ENCODE peak calls at places on chromosomes 11 and 22, in ten cellular contexts. C is mucosa of descending colon; H is NCI-H1105 treated with DMSO at 0.1 percent for 48 hours; X is CD4-positive, alpha-beta T cell; P is T-helper 9 cell; R is stimulated activated CD4-positive, alpha-beta T cell treated with anti-CD3 and anti-CD28 coated beads, Interleukin-2, amount 100 ng/mL, for 4 hours; A is GM10248; J is left cardiac atrium; V is fibroblast of pulmonary artery; O is astrocyte of the spinal cord. S is an unnamed sample.

GRCh38 chr11:114121744-114122504 is 62.4 kb downstream of the ZBTB16 start:
- DNase-seq in R (no peak), P (no peak), C (no peak), O (no peak), H (no peak), J (no peak), V (no peak), A (no peak), X (no peak), S (no peak)

GRCh38 chr22:19885841-19886592 is 31.3 kb upstream of the GNB1L start:
- DNase-seq in A (no peak), R (no peak), C (peak), X (no peak), J (no peak), O (no peak), V (no peak), H (no peak), P (no peak), S (no peak)

GRCh38 chr22:17724241-17724640 is 50.0 kb downstream of the BID start:
- DNase-seq in J (no peak), H (no peak), V (no peak), P (no peak), X (no peak), R (no peak), C (no peak), O (peak), A (no peak), S (no peak)

GRCh38 chr11:109680127-109680526 is 258.1 kb downstream of the C11orf87 start:
- DNase-seq in J (no peak), H (no peak), O (peak), A (no peak), C (no peak), R (no peak), P (no peak), X (no peak), V (peak), S (no peak)

GRCh38 chr11:104200688-104201087 is 36.7 kb upstream of the PDGFD start:
- DNase-seq in J (no peak), O (no peak), V (no peak), H (no peak), R (no peak), A (no peak), C (no peak), X (no peak), P (no peak), S (no peak)

GRCh38 chr11:111733009-111733408 is 33.2 kb downstream of the PPP2R1B start:
- DNase-seq in V (peak), H (no peak), O (peak), P (no peak), C (peak), X (no peak), A (no peak), R (no peak), J (peak), S (no peak)

GRCh38 chr11:19225123-19225522 is 15.6 kb downstream of the E2F8 start:
- DNase-seq in C (no peak), P (no peak), X (no peak), J (no peak), A (no peak), V (no peak), O (no peak), R (no peak), H (no peak), S (no peak)

GRCh38 chr22:38942702-38943101 is 14.7 kb upstream of the APOBEC3A start:
- DNase-seq in P (no peak), V (no peak), C (no peak), X (no peak), A (no peak), R (no peak), J (no peak), O (no peak), H (no peak), S (no peak)

GRCh38 chr11:2085251-2086066 is 53.7 kb downstream of the IGF2 start:
- DNase-seq in C (peak), V (no peak), J (peak), P (no peak), H (no peak), X (no peak), O (no peak), R (no peak), A (no peak), S (no peak)

GRCh38 chr11:132409591-132410375 is 1039.4 kb downstream of the NTM start:
- DNase-seq in X (no peak), H (no peak), O (no peak), A (no peak), R (no peak), P (no peak), C (no peak), J (no peak), V (no peak), S (no peak)

GRCh38 chr11:9858218-9858617 is 194.3 kb downstream of the SWAP70 start:
- DNase-seq in X (no peak), R (no peak), H (no peak), A (no peak), O (no peak), P (no peak), J (no peak), C (no peak), V (no peak), S (no peak)

GRCh38 chr11:70547821-70548670 is 149.7 kb downstream of the CTTN start:
- DNase-seq in H (peak), V (no peak), O (no peak), C (peak), R (no peak), J (peak), P (no peak), X (no peak), A (no peak), S (peak)

GRCh38 chr11:14414470-14415461 is 55.8 kb upstream of the RRAS2 start:
- DNase-seq in X (peak), A (peak), R (peak), C (no peak), J (no peak), P (peak), H (no peak), O (no peak), V (no peak), S (no peak)

GRCh38 chr22:45192701-45193187 is 29.0 kb downstream of the NUP50 start:
- DNase-seq in R (no peak), O (no peak), V (no peak), X (no peak), A (peak), P (no peak), C (no peak), J (no peak), H (no peak), S (no peak)

GRCh38 chr11:13338437-13339069 is 61.0 kb downstream of the BMAL1 start:
- DNase-seq in P (no peak), V (peak), C (no peak), A (no peak), O (no peak), H (no peak), J (no peak), R (no peak), X (no peak), S (no peak)

GRCh38 chr11:47998733-47999359 is 18.5 kb downstream of the PTPRJ start:
- DNase-seq in V (no peak), X (no peak), C (no peak), O (no peak), P (no peak), J (no peak), R (no peak), A (no peak), H (no peak), S (peak)

GRCh38 chr22:35484651-35485372 is 55.8 kb upstream of the RASD2 start:
- DNase-seq in J (no peak), C (no peak), P (no peak), X (no peak), O (peak), R (no peak), H (no peak), A (no peak), V (peak), S (no peak)

GRCh38 chr11:108494182-108494581 is 4.0 kb downstream of the POGLUT3 start:
- DNase-seq in J (no peak), X (no peak), R (no peak), P (no peak), C (no peak), V (no peak), H (peak), O (no peak), A (no peak), S (no peak)

GRCh38 chr11:21604564-21604963 is 588.3 kb upstream of the ANO5 start:
- DNase-seq in V (no peak), A (no peak), H (no peak), P (no peak), X (no peak), R (no peak), C (no peak), J (no peak), O (no peak), S (no peak)

GRCh38 chr11:20360650-20361049 is 2.9 kb upstream of the HTATIP2 start:
- DNase-seq in R (peak), O (peak), V (peak), A (no peak), P (no peak), H (no peak), X (no peak), J (no peak), C (no peak), S (no peak)

GRCh38 chr22:20758688-20759087 is 15.2 kb upstream of the SERPIND1 start:
- DNase-seq in J (no peak), X (no peak), O (no peak), H (peak), C (no peak), R (no peak), V (no peak), A (no peak), P (no peak), S (no peak)

GRCh38 chr11:44997566-44997965 is 46.9 kb upstream of the TP53I11 start:
- DNase-seq in C (no peak), H (no peak), J (no peak), O (no peak), A (no peak), R (no peak), P (no peak), V (no peak), X (no peak), S (no peak)

S was measured in NCI-H526 treated with DMSO at 0.1 percent for 48 hours.